ENCODE peak calls at places on chromosomes 1 and 21, in nine cellular contexts. J is coronary artery, V is foreskin fibroblast, W is GM10248, S is kidney epithelial cell, O is epithelial cell of esophagus, D is left colon, X is T follicular helper cell, C is NCI-H2171. K is an unnamed sample.
A peak's percentile ranks its signal among the peaks of the same experiment; 100 is the strongest.

GRCh38 chr1:27525296-27526271 is 35.6 kb upstream of the WASF2 start:
- DNase-seq in J (no peak), V (peak; percentile 92), W (peak; percentile 87), S (no peak), O (peak; percentile 63), D (peak; percentile 82), X (no peak), C (peak; percentile 95), K (no peak)

GRCh38 chr1:64696879-64697278 is 48.0 kb upstream of the RAVER2 start:
- DNase-seq in J (no peak), V (no peak), W (no peak), S (no peak), O (no peak), D (no peak), X (no peak), C (no peak), K (no peak)

GRCh38 chr1:94702440-94702810 is 117.7 kb upstream of the SLC44A3 start:
- DNase-seq in J (no peak), V (peak; percentile 89), W (no peak), S (no peak), O (no peak), D (no peak), X (no peak), C (no peak), K (peak; percentile 50)

GRCh38 chr1:235657269-235657668 is 7.7 kb upstream of the GNG4 start:
- DNase-seq in J (no peak), V (no peak), W (no peak), S (no peak), O (no peak), D (no peak), X (no peak), C (no peak), K (no peak)

GRCh38 chr1:154870117-154870571 is at the start of gene KCNN3:
- DNase-seq in J (peak; percentile 90), V (peak; percentile 91), W (peak; percentile 98), S (peak; percentile 68), O (peak; percentile 90), D (peak; percentile 87), X (peak; percentile 67), C (peak; percentile 93), K (peak; percentile 75)

GRCh38 chr1:198771562-198772153 is 132.8 kb downstream of the PTPRC start:
- DNase-seq in J (no peak), V (peak; percentile 63), W (peak; percentile 11), S (no peak), O (peak; percentile 44), D (no peak), X (no peak), C (no peak), K (peak; percentile 17)

GRCh38 chr21:43950481-43950880 is 61.6 kb upstream of the TRAPPC10 start:
- DNase-seq in J (no peak), V (no peak), W (no peak), S (no peak), O (no peak), D (no peak), X (no peak), C (no peak), K (no peak)

GRCh38 chr1:21933397-21934248 is 3.5 kb downstream of the HSPG2 start:
- DNase-seq in J (no peak), V (no peak), W (no peak), S (no peak), O (peak; percentile 86), D (peak; percentile 88), X (no peak), C (peak; percentile 80), K (no peak)

GRCh38 chr1:182556279-182556678 is 32.8 kb downstream of the RNASEL start:
- DNase-seq in J (no peak), V (no peak), W (no peak), S (peak; percentile 10), O (peak; percentile 67), D (no peak), X (no peak), C (no peak), K (no peak)

GRCh38 chr1:201842472-201843020 is 13.6 kb downstream of the IPO9 start:
- DNase-seq in J (no peak), V (peak; percentile 49), W (no peak), S (no peak), O (no peak), D (no peak), X (no peak), C (no peak), K (no peak)

GRCh38 chr21:27213328-27213727 is 246.4 kb upstream of the ADAMTS5 start:
- DNase-seq in J (no peak), V (peak; percentile 41), W (no peak), S (no peak), O (peak; percentile 4), D (no peak), X (no peak), C (peak; percentile 3), K (no peak)

GRCh38 chr1:8711873-8712412 is 105.5 kb downstream of the RERE start:
- DNase-seq in J (no peak), V (no peak), W (no peak), S (no peak), O (no peak), D (no peak), X (no peak), C (no peak), K (no peak)

GRCh38 chr1:172394167-172394751 is 26.2 kb upstream of the C1orf105 start:
- DNase-seq in J (no peak), V (no peak), W (peak; percentile 60), S (no peak), O (peak; percentile 49), D (peak; percentile 33), X (peak; percentile 36), C (no peak), K (no peak)

GRCh38 chr1:99691175-99691574 is 45.3 kb downstream of the PALMD start:
- DNase-seq in J (no peak), V (peak; percentile 15), W (no peak), S (no peak), O (peak; percentile 9), D (no peak), X (no peak), C (no peak), K (no peak)

GRCh38 chr1:234751678-234752077 is 141.7 kb upstream of the IRF2BP2 start:
- DNase-seq in J (no peak), V (no peak), W (no peak), S (no peak), O (no peak), D (no peak), X (no peak), C (no peak), K (no peak)

GRCh38 chr1:2322593-2323295 is 68.6 kb downstream of the MORN1 start:
- DNase-seq in J (no peak), V (no peak), W (no peak), S (no peak), O (no peak), D (no peak), X (no peak), C (no peak), K (no peak)

GRCh38 chr1:43042773-43043470 is 84.3 kb upstream of the SLC2A1 start:
- DNase-seq in J (no peak), V (peak; percentile 21), W (no peak), S (no peak), O (no peak), D (no peak), X (no peak), C (peak; percentile 26), K (no peak)

GRCh38 chr1:15683411-15684039 is 595 bp upstream of the PLEKHM2 start:
- DNase-seq in J (no peak), V (no peak), W (no peak), S (no peak), O (no peak), D (no peak), X (no peak), C (no peak), K (no peak)

GRCh38 chr1:53486395-53487026 is 27.3 kb downstream of the DMRTB1 start:
- DNase-seq in J (peak; percentile 58), V (no peak), W (no peak), S (no peak), O (no peak), D (no peak), X (no peak), C (no peak), K (no peak)

GRCh38 chr1:156533568-156534220 is 33.1 kb upstream of the MEF2D start:
- DNase-seq in J (no peak), V (no peak), W (no peak), S (no peak), O (no peak), D (no peak), X (no peak), C (no peak), K (no peak)

GRCh38 chr1:28062806-28063205 is 25.6 kb downstream of the EYA3 start:
- DNase-seq in J (no peak), V (no peak), W (no peak), S (no peak), O (peak; percentile 24), D (no peak), X (no peak), C (no peak), K (no peak)

GRCh38 chr1:221724931-221725605 is 16.8 kb downstream of the DUSP10 start:
- DNase-seq in J (no peak), V (peak; percentile 79), W (no peak), S (no peak), O (peak; percentile 81), D (no peak), X (no peak), C (no peak), K (no peak)

GRCh38 chr1:6498576-6499111 is 7.2 kb upstream of the PLEKHG5 start:
- DNase-seq in J (no peak), V (peak; percentile 34), W (no peak), S (no peak), O (no peak), D (no peak), X (no peak), C (no peak), K (no peak)

GRCh38 chr1:215719569-215719968 is 152.5 kb downstream of the KCTD3 start:
- DNase-seq in J (no peak), V (peak; percentile 32), W (no peak), S (no peak), O (peak; percentile 55), D (no peak), X (no peak), C (no peak), K (no peak)

GRCh38 chr1:109667452-109668122 is at the start of gene GSTM2:
- DNase-seq in J (peak; percentile 96), V (peak; percentile 96), W (peak; percentile 87), S (peak; percentile 35), O (peak; percentile 72), D (peak; percentile 91), X (peak; percentile 71), C (peak; percentile 81), K (peak; percentile 76)

GRCh38 chr1:53326598-53327182 is 1.2 kb downstream of the LRP8 start:
- DNase-seq in J (no peak), V (peak; percentile 63), W (no peak), S (no peak), O (peak; percentile 21), D (peak; percentile 71), X (no peak), C (peak; percentile 72), K (no peak)

GRCh38 chr1:25105836-25106235 is 126.5 kb downstream of the SYF2 start:
- DNase-seq in J (no peak), V (no peak), W (no peak), S (no peak), O (no peak), D (no peak), X (no peak), C (no peak), K (no peak)

GRCh38 chr1:244964112-244964971 is 100.0 kb upstream of the HNRNPU start:
- DNase-seq in J (no peak), V (peak; percentile 84), W (no peak), S (no peak), O (no peak), D (peak; percentile 40), X (no peak), C (no peak), K (peak; percentile 30)